ENCODE peak calls at places on chromosomes 3 and 15, in four cellular contexts. One of them, this sample, is unnamed.

GRCh38 chr3:125990253-125990970 is 21.4 kb downstream of the ROPN1B start:
- DNase-seq in H7: peak; percentile 76
- DNase-seq in hepatocyte: peak; percentile 93
- DNase-seq in PC-3: peak; percentile 81
- DNase-seq in this sample: peak; percentile 90

GRCh38 chr3:100189444-100189964 is 71.3 kb upstream of the TBC1D23 start:
- DNase-seq in H7: no peak
- DNase-seq in hepatocyte: no peak
- DNase-seq in PC-3: no peak
- DNase-seq in this sample: no peak

GRCh38 chr3:156388469-156389150 is 166.3 kb downstream of the SSR3 start:
- DNase-seq in hepatocyte: no peak
- DNase-seq in H7: no peak
- DNase-seq in PC-3: no peak
- DNase-seq in this sample: no peak

GRCh38 chr15:69852482-69853275 is 245.0 kb downstream of the TLE3 start:
- DNase-seq in hepatocyte: no peak
- DNase-seq in H7: no peak
- DNase-seq in PC-3: peak; percentile 33
- DNase-seq in this sample: no peak

GRCh38 chr3:115322901-115323300 is 175.8 kb upstream of the ZBTB20 start:
- DNase-seq in hepatocyte: no peak
- DNase-seq in PC-3: no peak
- DNase-seq in H7: no peak
- DNase-seq in this sample: no peak

GRCh38 chr3:172061724-172062184 is 22.4 kb downstream of the FNDC3B start:
- DNase-seq in PC-3: peak; percentile 55
- DNase-seq in H7: no peak
- DNase-seq in hepatocyte: peak; percentile 39
- DNase-seq in this sample: no peak

GRCh38 chr15:26790118-26790517 is 17.3 kb upstream of the GABRB3 start:
- DNase-seq in hepatocyte: no peak
- DNase-seq in H7: no peak
- DNase-seq in PC-3: no peak
- DNase-seq in this sample: no peak

GRCh38 chr3:123819949-123820348 is 64.2 kb downstream of the MYLK start:
- DNase-seq in H7: no peak
- DNase-seq in PC-3: no peak
- DNase-seq in hepatocyte: no peak
- DNase-seq in this sample: no peak

GRCh38 chr3:66253790-66254620 is 33.2 kb downstream of the SLC25A26 start:
- DNase-seq in PC-3: peak; percentile 38
- DNase-seq in hepatocyte: peak; percentile 28
- DNase-seq in H7: peak; percentile 15
- DNase-seq in this sample: no peak

GRCh38 chr3:48034000-48034516 is 17.8 kb upstream of the MAP4 start:
- DNase-seq in H7: peak; percentile 24
- DNase-seq in PC-3: peak; percentile 66
- DNase-seq in hepatocyte: peak; percentile 8
- DNase-seq in this sample: no peak

GRCh38 chr3:195154793-195155535 is 116.0 kb downstream of the XXYLT1 start:
- DNase-seq in PC-3: peak; percentile 88
- DNase-seq in hepatocyte: peak; percentile 86
- DNase-seq in H7: peak; percentile 69
- DNase-seq in this sample: peak; percentile 84

GRCh38 chr15:94924057-94924456 is 692.7 kb downstream of the MCTP2 start:
- DNase-seq in H7: no peak
- DNase-seq in PC-3: no peak
- DNase-seq in hepatocyte: no peak
- DNase-seq in this sample: no peak

DNA sequence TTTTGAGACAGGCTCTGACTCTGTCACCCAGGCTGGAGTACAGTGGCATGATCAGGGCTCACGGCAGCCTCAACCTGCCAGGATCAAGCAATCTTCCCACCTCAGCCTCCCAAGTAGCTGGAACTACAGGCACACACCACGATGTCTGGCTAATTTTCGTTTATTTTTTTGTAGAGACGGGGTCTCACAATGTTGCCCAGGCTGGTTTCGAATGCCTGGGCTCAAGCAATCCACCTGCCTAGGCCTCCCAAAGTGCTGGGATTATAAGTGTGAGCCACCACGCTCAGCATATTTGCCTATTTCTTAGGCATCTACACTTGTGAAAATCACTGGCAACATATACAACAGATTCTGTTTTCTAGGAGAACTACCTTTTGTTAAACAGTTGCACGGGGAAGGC is 16.9 kb downstream of the MYO1E start:
- DNase-seq in hepatocyte: no peak
- DNase-seq in PC-3: no peak
- DNase-seq in H7: no peak
- DNase-seq in this sample: no peak
- H3K27me3 ChIP-seq in hepatocyte: no peaks in the 10 kb centered on the region
- H3K27me3 ChIP-seq in PC-3: no peaks in the 10 kb centered on the region
- H3K27me3 ChIP-seq in H7: no peaks in the 10 kb centered on the region
- H3K27me3 ChIP-seq in this sample: no peaks in the 10 kb centered on the region

GRCh38 chr3:107662586-107662985 is 139.8 kb downstream of the BBX start:
- DNase-seq in hepatocyte: no peak
- DNase-seq in PC-3: no peak
- DNase-seq in H7: no peak
- DNase-seq in this sample: no peak
- H3K4me3 ChIP-seq in hepatocyte: no peak overlapping the region
- H3K4me3 ChIP-seq in PC-3: no peak overlapping the region
- H3K4me3 ChIP-seq in H7: no peak overlapping the region
- H3K4me3 ChIP-seq in this sample: peak overlapping the region; percentile 26

GRCh38 chr3:49076627-49077026 is 17.2 kb downstream of the QRICH1 start:
- DNase-seq in hepatocyte: no peak
- DNase-seq in PC-3: no peak
- DNase-seq in H7: no peak
- DNase-seq in this sample: no peak
- H3K36me3 ChIP-seq in hepatocyte: no peaks in the 10 kb centered on the region
- H3K36me3 ChIP-seq in PC-3: peaks cover 60% of the 10 kb centered on the region
- H3K36me3 ChIP-seq in H7: peaks cover 24% of the 10 kb centered on the region
- H3K36me3 ChIP-seq in this sample: peaks cover 23% of the 10 kb centered on the region

DNA sequence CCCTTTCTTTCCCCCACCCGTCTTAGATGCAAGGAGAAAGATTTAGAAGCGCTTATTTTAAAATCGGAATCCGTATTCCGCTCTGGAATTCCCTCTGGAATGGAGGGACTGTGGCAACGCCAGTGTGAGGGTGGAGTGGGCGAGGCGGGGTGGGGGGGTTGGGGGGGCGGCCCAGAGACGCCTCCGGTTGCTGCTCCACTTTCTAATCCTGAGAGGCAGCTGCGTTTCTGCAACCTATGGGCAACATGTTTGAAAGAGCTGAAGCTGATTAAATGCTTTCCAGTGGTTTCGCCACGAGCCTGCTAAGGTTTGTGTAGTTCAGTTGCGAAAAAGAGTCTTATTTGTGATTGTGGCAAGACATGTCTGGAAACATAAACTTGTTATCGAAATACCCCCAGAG is at the start of gene CCK:
- DNase-seq in hepatocyte: no peak
- DNase-seq in PC-3: no peak
- DNase-seq in H7: peak; percentile 22
- DNase-seq in this sample: no peak
- H3K27me3 ChIP-seq in hepatocyte: peaks cover 58% of the 10 kb centered on the region
- H3K27me3 ChIP-seq in PC-3: peaks cover 44% of the 10 kb centered on the region
- H3K27me3 ChIP-seq in H7: peaks cover 18% of the 10 kb centered on the region
- H3K27me3 ChIP-seq in this sample: peaks cover 17% of the 10 kb centered on the region

GRCh38 chr3:64215084-64215483 is 10.2 kb downstream of the PRICKLE2 start:
- DNase-seq in PC-3: no peak
- DNase-seq in H7: no peak
- DNase-seq in hepatocyte: no peak
- DNase-seq in this sample: no peak

GRCh38 chr3:64213224-64213893 is 11.9 kb downstream of the PRICKLE2 start:
- DNase-seq in H7: no peak
- DNase-seq in hepatocyte: no peak
- DNase-seq in PC-3: no peak
- DNase-seq in this sample: no peak

GRCh38 chr3:64214697-64215018 is 10.6 kb downstream of the PRICKLE2 start:
- DNase-seq in H7: no peak
- DNase-seq in PC-3: no peak
- DNase-seq in hepatocyte: peak; percentile 38
- DNase-seq in this sample: no peak

GRCh38 chr3:64215559-64215958 is 9.7 kb downstream of the PRICKLE2 start:
- DNase-seq in hepatocyte: no peak
- DNase-seq in PC-3: no peak
- DNase-seq in H7: no peak
- DNase-seq in this sample: no peak

GRCh38 chr3:64214002-64214696 is 11.1 kb downstream of the PRICKLE2 start:
- DNase-seq in hepatocyte: peak; percentile 53
- DNase-seq in H7: no peak
- DNase-seq in PC-3: no peak
- DNase-seq in this sample: peak; percentile 64
- H3K4me3 ChIP-seq in hepatocyte: no peak overlapping the region
- H3K4me3 ChIP-seq in H7: no peak overlapping the region
- H3K4me3 ChIP-seq in PC-3: no peak overlapping the region
- H3K4me3 ChIP-seq in this sample: no peak overlapping the region

GRCh38 chr15:64970696-64971095 is 19.0 kb downstream of the SPG21 start:
- DNase-seq in PC-3: no peak
- DNase-seq in hepatocyte: no peak
- DNase-seq in H7: no peak
- DNase-seq in this sample: no peak
- H3K36me3 ChIP-seq in PC-3: peaks cover 25% of the 10 kb centered on the region
- H3K36me3 ChIP-seq in hepatocyte: no peaks in the 10 kb centered on the region
- H3K36me3 ChIP-seq in H7: peaks cover 10% of the 10 kb centered on the region
- H3K36me3 ChIP-seq in this sample: peaks cover 70% of the 10 kb centered on the region